ENCODE peak calls at places on chromosomes 12 and 14, in six cellular contexts. One of them, this sample, is unnamed.

GRCh38 chr12:1697253-1697652 is 6.4 kb downstream of the ADIPOR2 start:
- DNase-seq in stomach: no peak
- DNase-seq in testis: no peak
- DNase-seq in HCT116: no peak
- DNase-seq in H1: no peak
- DNase-seq in right lobe of liver: no peak
- DNase-seq in this sample: no peak

GRCh38 chr12:131683266-131684014 is 27.4 kb upstream of the SFSWAP start:
- DNase-seq in stomach: no peak
- DNase-seq in testis: no peak
- DNase-seq in HCT116: no peak
- DNase-seq in H1: no peak
- DNase-seq in right lobe of liver: no peak
- DNase-seq in this sample: no peak

GRCh38 chr14:65348137-65348536 is 64.4 kb upstream of the FUT8 start:
- DNase-seq in stomach: peak
- DNase-seq in testis: no peak
- DNase-seq in HCT116: no peak
- DNase-seq in H1: no peak
- DNase-seq in right lobe of liver: no peak
- DNase-seq in this sample: no peak

GRCh38 chr14:33282181-33282580 is 343.5 kb downstream of the NPAS3 start:
- DNase-seq in stomach: no peak
- DNase-seq in testis: no peak
- DNase-seq in HCT116: no peak
- DNase-seq in H1: no peak
- DNase-seq in right lobe of liver: no peak
- DNase-seq in this sample: no peak

GRCh38 chr12:80776706-80777105 is 60.0 kb downstream of the MYF5 start:
- DNase-seq in stomach: no peak
- DNase-seq in testis: no peak
- DNase-seq in HCT116: no peak
- DNase-seq in H1: no peak
- DNase-seq in right lobe of liver: no peak
- DNase-seq in this sample: no peak

GRCh38 chr12:11578461-11578993 is 70.9 kb upstream of the ETV6 start:
- DNase-seq in stomach: no peak
- DNase-seq in testis: no peak
- DNase-seq in HCT116: no peak
- DNase-seq in H1: no peak
- DNase-seq in right lobe of liver: no peak
- DNase-seq in this sample: no peak

GRCh38 chr14:47438650-47439140 is 236.7 kb downstream of the MDGA2 start:
- DNase-seq in stomach: no peak
- DNase-seq in testis: no peak
- DNase-seq in HCT116: no peak
- DNase-seq in H1: no peak
- DNase-seq in right lobe of liver: no peak
- DNase-seq in this sample: no peak

GRCh38 chr12:6867407-6868210 is at the start of gene TPI1:
- DNase-seq in stomach: peak
- DNase-seq in testis: peak
- DNase-seq in HCT116: no peak
- DNase-seq in H1: peak
- DNase-seq in right lobe of liver: peak
- DNase-seq in this sample: peak

GRCh38 chr14:75450381-75451276 is 22.8 kb downstream of the JDP2 start:
- DNase-seq in stomach: peak
- DNase-seq in testis: no peak
- DNase-seq in HCT116: no peak
- DNase-seq in H1: no peak
- DNase-seq in right lobe of liver: peak
- DNase-seq in this sample: peak

GRCh38 chr14:105617201-105617777 is 90.9 kb downstream of the TMEM121 start:
- DNase-seq in stomach: no peak
- DNase-seq in testis: no peak
- DNase-seq in HCT116: no peak
- DNase-seq in H1: no peak
- DNase-seq in right lobe of liver: no peak
- DNase-seq in this sample: no peak

GRCh38 chr14:50943943-50944646 is at the start of gene PYGL:
- DNase-seq in stomach: peak
- DNase-seq in testis: peak
- DNase-seq in HCT116: peak
- DNase-seq in H1: peak
- DNase-seq in right lobe of liver: peak
- DNase-seq in this sample: peak

GRCh38 chr14:71985538-71986234 is 53.5 kb downstream of the RGS6 start:
- DNase-seq in stomach: no peak
- DNase-seq in testis: no peak
- DNase-seq in HCT116: no peak
- DNase-seq in H1: no peak
- DNase-seq in right lobe of liver: no peak
- DNase-seq in this sample: no peak

GRCh38 chr12:57166971-57167371 is 19.6 kb upstream of the LRP1-AS start:
- DNase-seq in stomach: no peak
- DNase-seq in testis: no peak
- DNase-seq in HCT116: no peak
- DNase-seq in H1: no peak
- DNase-seq in right lobe of liver: no peak
- DNase-seq in this sample: no peak

GRCh38 chr14:93002851-93003298 is 79.9 kb downstream of the CHGA start:
- DNase-seq in stomach: no peak
- DNase-seq in testis: no peak
- DNase-seq in HCT116: no peak
- DNase-seq in H1: no peak
- DNase-seq in right lobe of liver: no peak
- DNase-seq in this sample: no peak

GRCh38 chr12:120856980-120857379 is 47.2 kb downstream of the SPPL3 start:
- DNase-seq in stomach: no peak
- DNase-seq in testis: no peak
- DNase-seq in HCT116: peak
- DNase-seq in H1: no peak
- DNase-seq in right lobe of liver: no peak
- DNase-seq in this sample: no peak

GRCh38 chr12:108175310-108175709 is 46.2 kb downstream of the WSCD2 start:
- DNase-seq in stomach: no peak
- DNase-seq in testis: no peak
- DNase-seq in HCT116: no peak
- DNase-seq in H1: no peak
- DNase-seq in right lobe of liver: no peak
- DNase-seq in this sample: no peak

GRCh38 chr12:122790393-122791075 is 16.2 kb downstream of the CCDC62 start:
- DNase-seq in stomach: no peak
- DNase-seq in testis: no peak
- DNase-seq in HCT116: no peak
- DNase-seq in H1: no peak
- DNase-seq in right lobe of liver: no peak
- DNase-seq in this sample: no peak

GRCh38 chr14:44528180-44528579 is 21.1 kb upstream of the FSCB start:
- DNase-seq in stomach: no peak
- DNase-seq in testis: no peak
- DNase-seq in HCT116: no peak
- DNase-seq in H1: no peak
- DNase-seq in right lobe of liver: no peak
- DNase-seq in this sample: no peak

GRCh38 chr14:69612014-69612758 is 790 bp downstream of the SUSD6 start:
- DNase-seq in stomach: no peak
- DNase-seq in testis: peak
- DNase-seq in HCT116: no peak
- DNase-seq in H1: no peak
- DNase-seq in right lobe of liver: peak
- DNase-seq in this sample: peak
- TF ChIP-seq POLR2A in stomach: no peak
- TF ChIP-seq POLR2A in testis: no peak
- TF ChIP-seq POLR2A in HCT116: no peak
- TF ChIP-seq POLR2A in H1: no peak
- TF ChIP-seq POLR2A in right lobe of liver: no peak
- TF ChIP-seq POLR2A in this sample: no peak

DNA sequence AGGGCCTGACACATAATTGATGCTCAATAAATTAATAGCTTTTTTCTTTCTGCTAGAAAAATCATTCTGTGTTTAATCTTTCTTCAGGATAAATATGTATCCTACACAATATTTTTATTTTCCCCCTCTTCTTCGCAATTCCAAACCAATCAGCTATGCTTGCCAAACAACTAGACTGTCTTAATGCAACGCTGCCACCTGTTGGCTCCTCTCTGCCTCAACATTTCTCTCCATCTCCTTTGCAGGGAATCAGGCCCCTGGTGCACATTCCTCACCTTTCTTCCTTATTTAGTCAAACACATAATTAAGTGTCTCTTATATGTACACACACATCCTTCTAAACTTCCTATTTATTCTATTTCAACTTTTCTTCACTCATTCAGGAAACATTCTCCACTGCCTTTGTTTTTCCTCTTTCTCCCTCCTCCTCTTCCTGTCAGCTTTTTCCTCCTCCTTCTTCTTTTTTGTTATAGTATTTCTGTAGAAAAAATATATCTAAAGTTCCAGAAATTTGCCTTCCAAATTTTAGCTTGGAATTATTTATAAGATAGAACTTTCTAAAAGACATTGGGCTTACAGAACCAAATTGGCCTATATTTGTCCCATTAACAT is 406.0 kb downstream of the PRKD1 start:
- DNase-seq in stomach: no peak
- DNase-seq in testis: peak
- DNase-seq in HCT116: no peak
- DNase-seq in H1: peak
- DNase-seq in right lobe of liver: no peak
- DNase-seq in this sample: no peak
- TF ChIP-seq CTCF in stomach: no peak
- TF ChIP-seq CTCF in testis: no peak
- TF ChIP-seq CTCF in HCT116: no peak
- TF ChIP-seq CTCF in H1: peak
- TF ChIP-seq CTCF in right lobe of liver: no peak
- TF ChIP-seq CTCF in this sample: no peak

GRCh38 chr14:24114536-24115450 is at the start of the genes DCAF11 and NRL:
- DNase-seq in stomach: peak
- DNase-seq in testis: peak
- DNase-seq in HCT116: peak
- DNase-seq in H1: peak
- DNase-seq in right lobe of liver: peak
- DNase-seq in this sample: peak

GRCh38 chr14:24113379-24113800 is 1.2 kb upstream of the DCAF11 start:
- DNase-seq in stomach: no peak
- DNase-seq in testis: peak
- DNase-seq in HCT116: no peak
- DNase-seq in H1: no peak
- DNase-seq in right lobe of liver: no peak
- DNase-seq in this sample: no peak

GRCh38 chr14:24115451-24116110 is 832 bp upstream of the NRL start:
- DNase-seq in stomach: no peak
- DNase-seq in testis: no peak
- DNase-seq in HCT116: no peak
- DNase-seq in H1: no peak
- DNase-seq in right lobe of liver: no peak
- DNase-seq in this sample: no peak

GRCh38 chr14:24116111-24116809 is 1.5 kb upstream of the NRL start:
- DNase-seq in stomach: no peak
- DNase-seq in testis: no peak
- DNase-seq in HCT116: no peak
- DNase-seq in H1: no peak
- DNase-seq in right lobe of liver: no peak
- DNase-seq in this sample: no peak

DNA sequence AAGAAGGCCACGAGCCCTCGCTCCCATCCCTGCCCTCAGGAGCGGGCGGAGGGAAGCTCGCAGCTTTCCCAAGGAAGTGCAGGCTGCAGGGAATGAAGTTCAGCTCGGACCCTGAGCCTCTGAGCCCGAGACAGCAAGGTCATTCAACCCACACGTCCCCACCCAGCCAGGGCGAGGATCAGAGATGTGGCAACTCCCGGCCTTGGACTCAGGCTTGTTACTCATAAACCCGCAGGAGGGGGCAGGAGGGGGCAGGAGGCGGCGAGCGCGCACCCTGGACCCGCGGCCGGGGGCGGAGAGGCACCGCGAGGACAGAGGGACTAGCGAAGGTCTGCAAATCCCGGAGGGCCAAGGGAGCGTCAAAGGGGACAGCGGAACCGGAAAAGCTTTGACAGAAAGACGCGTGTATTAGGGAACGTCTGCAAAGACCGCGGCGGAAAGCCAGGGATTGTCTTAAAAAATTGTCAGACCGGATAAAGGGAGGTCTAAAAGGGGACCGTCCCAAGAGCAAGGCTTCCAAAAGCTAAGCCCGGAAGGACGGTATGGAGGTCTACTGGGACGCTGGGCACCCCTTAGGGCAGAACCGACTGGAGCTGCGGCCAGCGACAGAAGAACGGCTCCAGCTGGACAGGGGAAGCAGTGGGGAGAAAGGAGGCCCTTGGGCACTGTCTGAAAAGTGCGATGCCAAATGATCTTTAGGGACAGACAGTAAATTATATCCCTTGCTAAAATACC is 609 bp upstream of the DCAF11 start:
- DNase-seq in stomach: peak
- DNase-seq in testis: peak
- DNase-seq in HCT116: peak
- DNase-seq in H1: peak
- DNase-seq in right lobe of liver: peak
- DNase-seq in this sample: peak
- TF ChIP-seq POLR2A in stomach: no peak
- TF ChIP-seq POLR2A in testis: no peak
- TF ChIP-seq POLR2A in HCT116: peak
- TF ChIP-seq POLR2A in H1: no peak
- TF ChIP-seq POLR2A in right lobe of liver: peak
- TF ChIP-seq POLR2A in this sample: peak

GRCh38 chr12:95960241-95960640 is 17.1 kb downstream of the AMDHD1 start:
- DNase-seq in stomach: no peak
- DNase-seq in testis: no peak
- DNase-seq in HCT116: no peak
- DNase-seq in H1: no peak
- DNase-seq in right lobe of liver: no peak
- DNase-seq in this sample: no peak

GRCh38 chr12:95955549-95956159 is 12.5 kb downstream of the AMDHD1 start:
- DNase-seq in stomach: no peak
- DNase-seq in testis: no peak
- DNase-seq in HCT116: no peak
- DNase-seq in H1: no peak
- DNase-seq in right lobe of liver: no peak
- DNase-seq in this sample: no peak

GRCh38 chr12:95956557-95957145 is 13.5 kb downstream of the AMDHD1 start:
- DNase-seq in stomach: no peak
- DNase-seq in testis: peak
- DNase-seq in HCT116: no peak
- DNase-seq in H1: no peak
- DNase-seq in right lobe of liver: no peak
- DNase-seq in this sample: no peak

GRCh38 chr12:95963104-95963503 is 20.0 kb downstream of the AMDHD1 start:
- DNase-seq in stomach: no peak
- DNase-seq in testis: no peak
- DNase-seq in HCT116: peak
- DNase-seq in H1: no peak
- DNase-seq in right lobe of liver: no peak
- DNase-seq in this sample: no peak

DNA sequence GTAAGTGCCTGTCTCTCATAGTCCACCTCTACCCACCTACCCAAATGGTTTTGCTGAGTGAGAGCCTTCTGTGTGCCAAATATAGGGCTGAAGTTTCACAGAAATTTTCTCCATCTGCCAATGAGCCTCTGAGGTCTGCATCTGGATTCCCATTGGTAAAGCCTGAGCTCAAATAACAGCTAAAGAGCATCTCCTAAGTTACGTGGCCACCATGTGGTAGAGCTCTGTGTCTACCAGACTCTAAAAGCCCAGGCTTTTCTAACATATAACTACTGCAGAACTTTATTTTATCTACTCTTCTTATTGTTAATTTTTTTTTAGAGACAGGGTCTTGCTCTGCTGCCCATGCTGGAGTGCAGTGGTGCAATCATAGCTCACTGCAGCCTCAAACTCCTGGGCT is 16.0 kb downstream of the AMDHD1 start:
- DNase-seq in stomach: no peak
- DNase-seq in testis: no peak
- DNase-seq in HCT116: peak
- DNase-seq in H1: no peak
- DNase-seq in right lobe of liver: no peak
- DNase-seq in this sample: no peak
- TF ChIP-seq CTCF in stomach: no peak
- TF ChIP-seq CTCF in testis: no peak
- TF ChIP-seq CTCF in HCT116: peak
- TF ChIP-seq CTCF in H1: no peak
- TF ChIP-seq CTCF in right lobe of liver: peak
- TF ChIP-seq CTCF in this sample: no peak